ENCODE peak calls at places on chromosome 3, in four cellular contexts. One of them, this sample, is unnamed.

GRCh38 chr3:37028329-37028728 is 35.0 kb downstream of the MLH1 start:
- DNase-seq in colonic mucosa: no peak
- DNase-seq in esophagus squamous epithelium: no peak
- DNase-seq in IMR-90: no peak
- DNase-seq in this sample: no peak

GRCh38 chr3:11919390-11919789 is 72.7 kb upstream of the TAMM41 start:
- DNase-seq in IMR-90: no peak
- DNase-seq in colonic mucosa: no peak
- DNase-seq in esophagus squamous epithelium: no peak
- DNase-seq in this sample: no peak

GRCh38 chr3:74390121-74390870 is 224.2 kb downstream of the CNTN3 start:
- DNase-seq in IMR-90: no peak
- DNase-seq in esophagus squamous epithelium: no peak
- DNase-seq in colonic mucosa: no peak
- DNase-seq in this sample: no peak

GRCh38 chr3:57228734-57229505 is 1.4 kb downstream of the APPL1 start:
- DNase-seq in IMR-90: peak; percentile 82
- DNase-seq in colonic mucosa: peak; percentile 28
- DNase-seq in esophagus squamous epithelium: no peak
- DNase-seq in this sample: no peak

GRCh38 chr3:115525726-115526125 is 97.6 kb upstream of the GAP43 start:
- DNase-seq in colonic mucosa: no peak
- DNase-seq in IMR-90: no peak
- DNase-seq in esophagus squamous epithelium: no peak
- DNase-seq in this sample: no peak

GRCh38 chr3:47011371-47011770 is 31.9 kb downstream of the NBEAL2 start:
- DNase-seq in colonic mucosa: no peak
- DNase-seq in IMR-90: no peak
- DNase-seq in esophagus squamous epithelium: no peak
- DNase-seq in this sample: no peak

GRCh38 chr3:100810671-100811070 is 101.4 kb downstream of the TFG start:
- DNase-seq in esophagus squamous epithelium: no peak
- DNase-seq in IMR-90: peak; percentile 89
- DNase-seq in colonic mucosa: no peak
- DNase-seq in this sample: no peak

GRCh38 chr3:34683851-34684250 is 885.4 kb downstream of the PDCD6IP start:
- DNase-seq in colonic mucosa: peak; percentile 57
- DNase-seq in IMR-90: peak; percentile 11
- DNase-seq in esophagus squamous epithelium: no peak
- DNase-seq in this sample: peak; percentile 57

GRCh38 chr3:29955413-29955812 is 651.0 kb upstream of the TGFBR2 start:
- DNase-seq in IMR-90: no peak
- DNase-seq in esophagus squamous epithelium: no peak
- DNase-seq in colonic mucosa: no peak
- DNase-seq in this sample: no peak

GRCh38 chr3:99703535-99703934 is 65.1 kb downstream of the COL8A1 start:
- DNase-seq in IMR-90: no peak
- DNase-seq in colonic mucosa: no peak
- DNase-seq in esophagus squamous epithelium: no peak
- DNase-seq in this sample: no peak

GRCh38 chr3:128427175-128427857 is 39.4 kb downstream of the DNAJB8 start:
- DNase-seq in IMR-90: no peak
- DNase-seq in colonic mucosa: no peak
- DNase-seq in esophagus squamous epithelium: no peak
- DNase-seq in this sample: no peak

GRCh38 chr3:123632161-123632655 is 47.4 kb upstream of the HACD2 start:
- DNase-seq in esophagus squamous epithelium: no peak
- DNase-seq in colonic mucosa: no peak
- DNase-seq in IMR-90: peak; percentile 80
- DNase-seq in this sample: peak; percentile 77

GRCh38 chr3:37372669-37373068 is 198.3 kb upstream of the LRRFIP2 start:
- DNase-seq in colonic mucosa: no peak
- DNase-seq in IMR-90: no peak
- DNase-seq in esophagus squamous epithelium: no peak
- DNase-seq in this sample: no peak

GRCh38 chr3:195767792-195768191 is 43.9 kb downstream of the MUC4 start:
- DNase-seq in IMR-90: no peak
- DNase-seq in esophagus squamous epithelium: no peak
- DNase-seq in colonic mucosa: no peak
- DNase-seq in this sample: no peak

GRCh38 chr3:119571688-119572087 is 7.6 kb upstream of the ADPRH start:
- DNase-seq in colonic mucosa: no peak
- DNase-seq in IMR-90: no peak
- DNase-seq in esophagus squamous epithelium: no peak
- DNase-seq in this sample: no peak

GRCh38 chr3:155323063-155323666 is 29.7 kb upstream of the STRIT1 start:
- DNase-seq in esophagus squamous epithelium: no peak
- DNase-seq in colonic mucosa: peak; percentile 29
- DNase-seq in IMR-90: peak; percentile 89
- DNase-seq in this sample: peak; percentile 47

GRCh38 chr3:111227216-111227615 is 155.6 kb downstream of the NECTIN3 start:
- DNase-seq in colonic mucosa: no peak
- DNase-seq in IMR-90: peak; percentile 69
- DNase-seq in esophagus squamous epithelium: no peak
- DNase-seq in this sample: no peak

GRCh38 chr3:100954990-100955389 is 38.2 kb downstream of the ABI3BP start:
- DNase-seq in IMR-90: peak; percentile 97
- DNase-seq in esophagus squamous epithelium: no peak
- DNase-seq in colonic mucosa: peak; percentile 20
- DNase-seq in this sample: no peak

GRCh38 chr3:99663981-99664380 is 25.6 kb downstream of the COL8A1 start:
- DNase-seq in IMR-90: no peak
- DNase-seq in colonic mucosa: no peak
- DNase-seq in esophagus squamous epithelium: no peak
- DNase-seq in this sample: no peak

GRCh38 chr3:21826416-21826815 is 75.4 kb upstream of the ZNF385D start:
- DNase-seq in esophagus squamous epithelium: no peak
- DNase-seq in colonic mucosa: no peak
- DNase-seq in IMR-90: no peak
- DNase-seq in this sample: no peak

GRCh38 chr3:127588675-127589577 is 1.6 kb downstream of the TPRA1 start:
- DNase-seq in colonic mucosa: no peak
- DNase-seq in IMR-90: peak; percentile 72
- DNase-seq in esophagus squamous epithelium: no peak
- DNase-seq in this sample: no peak

GRCh38 chr3:71454513-71455423 is 128.8 kb downstream of the FOXP1 start:
- DNase-seq in esophagus squamous epithelium: no peak
- DNase-seq in colonic mucosa: no peak
- DNase-seq in IMR-90: no peak
- DNase-seq in this sample: no peak
- H3K4me3 ChIP-seq in esophagus squamous epithelium: no peak overlapping the region
- H3K4me3 ChIP-seq in colonic mucosa: no peak overlapping the region
- H3K4me3 ChIP-seq in IMR-90: no peak overlapping the region
- H3K4me3 ChIP-seq in this sample: no peak overlapping the region

GRCh38 chr3:71579934-71580318 is 3.6 kb downstream of the FOXP1 start:
- DNase-seq in colonic mucosa: peak; percentile 59
- DNase-seq in IMR-90: peak; percentile 57
- DNase-seq in esophagus squamous epithelium: no peak
- DNase-seq in this sample: peak; percentile 17
- H3K27ac ChIP-seq in colonic mucosa: peak overlapping the region; percentile 94
- H3K27ac ChIP-seq in IMR-90: peak overlapping the region; percentile 19
- H3K27ac ChIP-seq in esophagus squamous epithelium: peak overlapping the region; percentile 97
- H3K27ac ChIP-seq in this sample: peak overlapping the region; percentile 98

GRCh38 chr3:48226959-48227358 is 3.7 kb downstream of the CAMP start:
- DNase-seq in esophagus squamous epithelium: no peak
- DNase-seq in colonic mucosa: no peak
- DNase-seq in IMR-90: no peak
- DNase-seq in this sample: no peak

GRCh38 chr3:48232232-48232631 is 8.7 kb upstream of the ZNF589 start:
- DNase-seq in esophagus squamous epithelium: no peak
- DNase-seq in colonic mucosa: no peak
- DNase-seq in IMR-90: no peak
- DNase-seq in this sample: peak; percentile 85

GRCh38 chr3:48233542-48233941 is 7.4 kb upstream of the ZNF589 start:
- DNase-seq in IMR-90: no peak
- DNase-seq in colonic mucosa: no peak
- DNase-seq in esophagus squamous epithelium: no peak
- DNase-seq in this sample: no peak

GRCh38 chr3:48236531-48236930 is 4.4 kb upstream of the ZNF589 start:
- DNase-seq in esophagus squamous epithelium: no peak
- DNase-seq in IMR-90: no peak
- DNase-seq in colonic mucosa: no peak
- DNase-seq in this sample: peak; percentile 51

DNA sequence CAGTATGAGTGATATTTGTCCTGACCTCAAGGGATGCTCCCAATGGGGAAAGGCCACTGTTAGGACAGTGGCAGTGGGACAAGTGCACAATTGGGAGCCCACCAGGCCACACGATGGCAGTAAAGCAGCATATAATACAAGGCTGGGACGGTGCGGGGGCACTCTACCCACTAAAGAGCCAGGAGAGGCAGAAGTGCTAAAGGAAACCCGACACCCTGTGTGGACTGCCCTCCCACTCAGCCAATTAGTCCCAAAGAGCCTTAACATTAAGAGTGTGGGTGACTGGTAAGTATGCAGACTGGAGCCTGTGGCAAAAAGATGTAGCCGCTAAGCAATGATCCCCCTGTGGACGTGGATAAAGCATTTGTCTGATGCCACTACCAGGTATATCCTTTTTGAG is 8.2 kb upstream of the ZNF589 start:
- DNase-seq in IMR-90: peak; percentile 50
- DNase-seq in colonic mucosa: peak; percentile 66
- DNase-seq in esophagus squamous epithelium: no peak
- DNase-seq in this sample: peak; percentile 50
- H3K4me1 ChIP-seq in IMR-90: no peaks in the 10 kb centered on the region
- H3K4me1 ChIP-seq in colonic mucosa: no peaks in the 10 kb centered on the region
- H3K4me1 ChIP-seq in esophagus squamous epithelium: peaks cover 18% of the 10 kb centered on the region
- H3K4me1 ChIP-seq in this sample: peaks cover 16% of the 10 kb centered on the region

GRCh38 chr3:71543371-71544016 is 40.0 kb downstream of the FOXP1 start:
- DNase-seq in IMR-90: no peak
- DNase-seq in esophagus squamous epithelium: no peak
- DNase-seq in colonic mucosa: no peak
- DNase-seq in this sample: no peak
- H3K4me3 ChIP-seq in IMR-90: no peak overlapping the region
- H3K4me3 ChIP-seq in esophagus squamous epithelium: peak overlapping the region; percentile 46
- H3K4me3 ChIP-seq in colonic mucosa: no peak overlapping the region
- H3K4me3 ChIP-seq in this sample: no peak overlapping the region

GRCh38 chr3:114179575-114179974 is 723 bp upstream of the DRD3 start:
- DNase-seq in colonic mucosa: no peak
- DNase-seq in IMR-90: peak; percentile 32
- DNase-seq in esophagus squamous epithelium: no peak
- DNase-seq in this sample: no peak

GRCh38 chr3:114178770-114179368 is at the start of gene DRD3:
- DNase-seq in colonic mucosa: no peak
- DNase-seq in IMR-90: peak; percentile 44
- DNase-seq in esophagus squamous epithelium: no peak
- DNase-seq in this sample: no peak

GRCh38 chr3:114175204-114175987 is 3.5 kb downstream of the DRD3 start:
- DNase-seq in esophagus squamous epithelium: no peak
- DNase-seq in IMR-90: no peak
- DNase-seq in colonic mucosa: no peak
- DNase-seq in this sample: no peak

GRCh38 chr3:114176487-114176886 is 2.4 kb downstream of the DRD3 start:
- DNase-seq in colonic mucosa: no peak
- DNase-seq in esophagus squamous epithelium: no peak
- DNase-seq in IMR-90: no peak
- DNase-seq in this sample: no peak

DNA sequence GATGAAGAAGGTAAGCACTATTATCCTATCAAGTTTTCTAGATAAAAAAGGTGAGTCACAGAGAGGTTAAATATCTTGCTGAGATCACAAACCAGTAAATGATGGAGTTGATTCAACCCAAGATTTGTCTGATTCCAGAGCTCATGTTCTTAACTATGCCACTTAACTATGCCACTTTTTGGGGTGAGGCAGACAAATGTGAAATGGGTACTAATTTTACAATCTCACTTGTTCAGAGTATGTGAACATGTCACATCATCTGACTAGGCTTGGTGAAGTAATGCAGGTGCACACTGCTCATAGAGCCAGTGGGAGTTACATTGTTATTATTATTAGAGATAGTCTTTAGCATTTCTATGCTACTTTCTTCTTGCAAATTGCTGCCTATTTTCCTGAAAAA is 2.0 kb downstream of the DRD3 start:
- DNase-seq in IMR-90: no peak
- DNase-seq in colonic mucosa: no peak
- DNase-seq in esophagus squamous epithelium: no peak
- DNase-seq in this sample: no peak
- H3K27ac ChIP-seq in IMR-90: no peak overlapping the region
- H3K27ac ChIP-seq in colonic mucosa: no peak overlapping the region
- H3K27ac ChIP-seq in esophagus squamous epithelium: no peak overlapping the region
- H3K27ac ChIP-seq in this sample: no peak overlapping the region

DNA sequence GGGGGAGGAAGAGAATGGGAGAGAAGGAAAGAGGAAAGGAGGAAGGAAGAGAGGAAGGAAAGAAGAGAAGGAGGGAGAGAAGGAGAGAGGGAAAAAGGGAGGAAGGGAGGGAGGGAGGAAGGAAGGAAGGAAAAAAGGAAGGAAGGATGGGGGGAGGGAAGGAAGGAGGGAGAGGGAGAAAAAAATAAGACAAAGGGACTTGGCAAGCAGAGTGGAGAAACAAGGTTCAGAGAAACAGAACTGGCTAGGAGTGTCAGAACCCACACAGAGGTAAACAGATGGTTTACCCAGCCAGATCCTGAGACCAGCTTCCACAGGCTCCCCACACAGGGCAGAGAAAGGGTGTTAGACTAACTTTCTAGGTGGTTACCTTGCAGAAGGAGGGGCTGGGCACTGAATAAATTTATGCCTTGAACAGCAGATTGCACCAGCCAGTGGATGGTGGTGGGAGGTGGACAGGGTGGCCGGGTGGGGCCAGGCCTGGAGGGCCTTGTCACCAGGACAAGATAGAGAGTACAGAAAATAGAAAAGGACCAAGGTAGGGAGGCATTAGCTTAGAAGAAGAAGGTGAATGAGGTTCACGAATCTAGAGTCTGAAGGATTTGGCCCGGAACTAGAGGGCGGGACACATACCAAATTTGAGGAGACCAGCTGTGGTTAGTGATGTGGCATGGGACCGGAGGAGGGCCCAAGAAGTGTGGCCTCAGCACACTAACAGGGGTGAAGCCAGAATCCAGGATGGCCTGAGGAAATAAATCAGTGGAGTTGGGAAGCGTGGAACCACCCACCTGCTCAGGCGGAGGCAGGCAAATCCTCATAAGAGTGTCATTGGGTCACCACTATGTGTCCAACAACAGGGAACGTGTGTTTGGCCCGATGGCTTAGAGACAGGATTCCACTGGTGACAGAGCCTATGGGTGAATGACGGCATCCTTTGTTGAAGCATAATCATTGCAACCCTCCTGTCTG is 1.3 kb upstream of the TM4SF1 start:
- DNase-seq in IMR-90: no peak
- DNase-seq in esophagus squamous epithelium: no peak
- DNase-seq in colonic mucosa: no peak
- DNase-seq in this sample: peak; percentile 63
- H3K4me1 ChIP-seq in IMR-90: peaks cover 23% of the 10 kb centered on the region
- H3K4me1 ChIP-seq in esophagus squamous epithelium: peaks cover 13% of the 10 kb centered on the region
- H3K4me1 ChIP-seq in colonic mucosa: peaks cover 7% of the 10 kb centered on the region
- H3K4me1 ChIP-seq in this sample: peaks cover 5% of the 10 kb centered on the region

This sample was measured in prostate gland.